ENCODE peak calls at places on chromosomes 5 and 9, in four cellular contexts. J is K562, D is osteoblast, O is H9. K is an unnamed sample.

GRCh38 chr9:5832093-5832542 is 799 bp downstream of the ERMP1 start:
- DNase-seq in J (peak; percentile 59), O (no peak), D (no peak), K (no peak)

GRCh38 chr9:97758334-97758916 is 61.3 kb upstream of the XPA start:
- DNase-seq in J (no peak), O (no peak), D (no peak), K (no peak)

GRCh38 chr5:154519375-154519774 is 41.3 kb upstream of the HAND1 start:
- DNase-seq in J (no peak), O (no peak), D (no peak), K (no peak)

GRCh38 chr5:9395736-9396135 is 150.1 kb downstream of the SEMA5A start:
- DNase-seq in D (no peak), J (no peak), O (no peak), K (no peak)

GRCh38 chr9:86639899-86640379 is 285.7 kb upstream of the TUT7 start:
- DNase-seq in J (no peak), O (no peak), D (no peak), K (peak; percentile 37)

GRCh38 chr9:36772449-36773370 is 200.0 kb downstream of the MELK start:
- DNase-seq in J (no peak), O (peak; percentile 39), D (no peak), K (peak; percentile 47)

GRCh38 chr5:116455061-116455460 is 119.6 kb downstream of the SEMA6A start:
- DNase-seq in D (no peak), O (no peak), J (no peak), K (no peak)

GRCh38 chr9:16207161-16207560 is 654.3 kb downstream of the CCDC171 start:
- DNase-seq in J (no peak), O (no peak), D (no peak), K (no peak)

GRCh38 chr9:34179528-34180138 is 790 bp downstream of the UBAP1 start:
- DNase-seq in D (no peak), O (no peak), J (no peak), K (no peak)

GRCh38 chr5:159059722-159060121 is 40.0 kb downstream of the EBF1 start:
- DNase-seq in D (no peak), O (no peak), J (no peak), K (no peak)

GRCh38 chr5:159053708-159054107 is 46.0 kb downstream of the EBF1 start:
- DNase-seq in O (no peak), J (no peak), D (no peak), K (no peak)

GRCh38 chr5:159058928-159059636 is 40.6 kb downstream of the EBF1 start:
- DNase-seq in D (no peak), O (no peak), J (no peak), K (no peak)

GRCh38 chr5:159056201-159056600 is 43.5 kb downstream of the EBF1 start:
- DNase-seq in D (no peak), J (no peak), O (no peak), K (no peak)

DNA sequence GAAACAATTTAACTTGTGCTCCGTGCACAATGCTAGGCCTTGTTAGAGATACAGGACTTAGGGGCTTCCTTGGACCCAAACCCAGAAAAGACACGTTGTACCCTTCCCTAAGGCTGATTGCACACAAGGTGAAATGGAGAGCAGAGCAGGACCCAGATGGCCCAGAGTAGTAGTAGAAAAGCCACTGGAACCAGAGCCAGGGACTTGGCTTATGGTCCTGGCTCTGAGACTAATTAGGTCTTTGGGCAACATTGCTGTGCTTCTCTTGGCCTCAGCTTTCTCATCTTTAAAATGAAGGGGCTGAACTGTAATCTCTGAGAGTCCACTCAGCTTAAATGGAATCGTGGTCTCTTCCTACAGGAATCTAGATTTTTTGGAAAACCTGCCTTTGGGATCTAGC is 42.3 kb downstream of the EBF1 start:
- DNase-seq in O (no peak), D (no peak), J (no peak), K (no peak)
- H3K4me1 ChIP-seq in O (no peaks in the 10 kb centered on the region), D (peaks cover 67% of the 10 kb centered on the region), J (no peaks in the 10 kb centered on the region), K (no peaks in the 10 kb centered on the region)

GRCh38 chr5:131999471-131999931 is 12.0 kb downstream of the ACSL6 start:
- DNase-seq in D (peak; percentile 11), O (peak; percentile 37), J (no peak), K (no peak)
- H3K4me1 ChIP-seq in D (peaks cover 2% of the 10 kb centered on the region), O (peaks cover 10% of the 10 kb centered on the region), J (peaks cover 50% of the 10 kb centered on the region), K (peaks cover 57% of the 10 kb centered on the region)

GRCh38 chr5:113031557-113031956 is 55.0 kb downstream of the DCP2 start:
- DNase-seq in J (no peak), D (peak; percentile 18), O (no peak), K (no peak)
- H3K4me1 ChIP-seq in J (no peaks in the 10 kb centered on the region), D (peaks cover 43% of the 10 kb centered on the region), O (no peaks in the 10 kb centered on the region), K (no peaks in the 10 kb centered on the region)

GRCh38 chr5:138874241-138874640 is 894 bp downstream of the LRRTM2 start:
- DNase-seq in J (no peak), D (peak; percentile 89), O (no peak), K (no peak)

GRCh38 chr5:138873886-138874200 is 1.3 kb downstream of the LRRTM2 start:
- DNase-seq in O (no peak), D (no peak), J (no peak), K (no peak)

GRCh38 chr5:138874771-138875628 is at the start of gene LRRTM2:
- DNase-seq in D (peak; percentile 92), O (no peak), J (peak; percentile 5), K (no peak)

GRCh38 chr5:138870611-138871010 is 4.5 kb downstream of the LRRTM2 start:
- DNase-seq in J (no peak), D (no peak), O (no peak), K (no peak)

DNA sequence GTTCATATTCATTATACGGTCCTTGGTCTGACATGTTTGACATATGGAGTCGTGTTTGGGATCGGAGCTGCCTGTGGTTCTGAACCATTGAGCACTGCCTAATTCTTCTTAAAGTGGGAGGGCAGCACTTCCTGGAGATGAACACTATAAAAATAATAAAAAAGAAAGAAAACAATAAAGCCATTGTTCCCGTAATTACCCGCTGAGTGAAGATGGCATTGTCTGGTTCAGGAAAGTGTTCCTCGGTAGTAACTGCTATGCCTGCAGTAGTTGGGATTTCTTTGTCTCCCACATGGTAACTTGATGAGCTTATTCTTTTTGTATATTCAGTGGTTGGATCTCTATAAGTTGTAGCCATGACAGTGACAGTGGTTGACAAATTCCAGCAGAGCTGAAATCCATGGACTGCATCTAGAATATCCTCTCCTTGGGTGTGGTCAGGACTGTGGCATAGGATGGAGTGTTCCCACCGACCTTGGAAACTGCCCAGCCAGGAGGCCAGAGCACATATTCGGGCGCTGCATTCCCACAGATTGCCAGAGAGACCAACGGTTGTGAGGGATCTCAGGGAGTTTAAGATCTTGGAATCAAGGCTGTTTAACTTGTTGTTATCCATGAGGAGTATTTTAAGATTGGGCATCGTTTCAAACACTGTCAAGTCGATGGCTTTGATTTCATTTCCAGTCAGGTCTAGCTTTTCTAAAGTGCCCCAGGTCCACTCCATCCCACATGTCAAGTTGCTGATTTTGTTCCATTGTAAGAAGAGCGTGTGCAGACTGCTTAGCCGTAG is 1.8 kb downstream of the LRRTM2 start:
- DNase-seq in D (no peak), O (no peak), J (no peak), K (no peak)
- H3K4me1 ChIP-seq in D (peaks cover 53% of the 10 kb centered on the region), O (peaks cover 6% of the 10 kb centered on the region), J (no peaks in the 10 kb centered on the region), K (peaks cover 33% of the 10 kb centered on the region)